ENCODE peak calls at places on chromosomes 13 and 19, in five cellular contexts. A, M, R, V and B are unnamed samples.
A peak's percentile ranks its signal among the peaks of the same experiment; 100 is the strongest.

GRCh38 chr19:57559008-57559403 is 657 bp downstream of the ZNF550 start:
- DNase-seq in R (no peak), M (no peak), V (peak; percentile 10), A (no peak), B (peak; percentile 22)

GRCh38 chr19:18160792-18161690 is 8.1 kb downstream of the PIK3R2 start:
- DNase-seq in R (peak; percentile 87), M (peak; percentile 64), V (peak; percentile 83), A (peak; percentile 81), B (peak; percentile 74)

GRCh38 chr13:110070511-110071120 is 236.3 kb downstream of the COL4A1 start:
- DNase-seq in V (no peak), R (no peak), A (no peak), M (no peak), B (no peak)

GRCh38 chr19:45419396-45419795 is 4.3 kb downstream of the ERCC1 start:
- DNase-seq in A (peak; percentile 28), R (no peak), M (no peak), V (peak; percentile 61), B (no peak)

GRCh38 chr13:31768351-31768750 is 29.0 kb downstream of the RXFP2 start:
- DNase-seq in A (no peak), M (no peak), V (no peak), R (no peak), B (no peak)

GRCh38 chr19:19782783-19783182 is 38.8 kb downstream of the ZNF506 start:
- DNase-seq in R (no peak), V (no peak), A (no peak), M (no peak), B (no peak)

GRCh38 chr19:14505488-14506239 is 9.7 kb upstream of the GIPC1 start:
- DNase-seq in M (no peak), V (peak; percentile 79), R (peak; percentile 69), A (peak; percentile 58), B (peak; percentile 61)

GRCh38 chr13:32041429-32041828 is 9.9 kb downstream of the FRY start:
- DNase-seq in V (no peak), A (no peak), M (no peak), R (no peak), B (no peak)

GRCh38 chr13:77701305-77701704 is 3.8 kb downstream of the SLAIN1 start:
- DNase-seq in V (no peak), A (no peak), M (no peak), R (no peak), B (no peak)

GRCh38 chr13:40438999-40439797 is 227.2 kb downstream of the FOXO1 start:
- DNase-seq in M (no peak), V (no peak), A (no peak), R (no peak), B (no peak)

GRCh38 chr19:612941-613340 is 20.4 kb downstream of the POLRMT start:
- DNase-seq in M (no peak), A (no peak), V (no peak), R (no peak), B (no peak)

GRCh38 chr19:30879225-30879624 is 470.0 kb downstream of the TSHZ3 start:
- DNase-seq in A (no peak), M (no peak), R (no peak), V (no peak), B (no peak)

GRCh38 chr19:48967346-48968178 is 2.5 kb downstream of the FTL start:
- DNase-seq in M (no peak), A (peak; percentile 66), R (no peak), V (peak; percentile 42), B (peak; percentile 57)

GRCh38 chr13:60352644-60353043 is 44.4 kb upstream of the TDRD3 start:
- DNase-seq in V (no peak), A (no peak), M (no peak), R (no peak), B (no peak)

GRCh38 chr13:109281823-109282239 is 504.6 kb downstream of the IRS2 start:
- DNase-seq in R (no peak), A (no peak), V (no peak), M (no peak), B (no peak)

GRCh38 chr19:39014037-39014436 is 18.3 kb downstream of the FBXO27 start:
- DNase-seq in A (no peak), V (no peak), M (no peak), R (no peak), B (no peak)

GRCh38 chr19:17385878-17386611 is 8.0 kb downstream of the CCDC194 start:
- DNase-seq in R (peak; percentile 65), M (peak; percentile 33), V (peak; percentile 68), A (peak; percentile 67), B (peak; percentile 49)

GRCh38 chr13:52356327-52356726 is 49.6 kb downstream of the THSD1 start:
- DNase-seq in A (no peak), M (no peak), R (no peak), V (no peak), B (no peak)

GRCh38 chr19:55066107-55066709 is 3.3 kb upstream of the RDH13 start:
- DNase-seq in V (no peak), A (no peak), M (no peak), R (no peak), B (no peak)

GRCh38 chr13:93558637-93559036 is 332.0 kb downstream of the GPC6 start:
- DNase-seq in V (no peak), R (no peak), M (no peak), A (no peak), B (no peak)

GRCh38 chr19:12984683-12985048 is 10.6 kb upstream of the NFIX start:
- DNase-seq in R (no peak), M (no peak), V (no peak), A (no peak), B (no peak)

DNA sequence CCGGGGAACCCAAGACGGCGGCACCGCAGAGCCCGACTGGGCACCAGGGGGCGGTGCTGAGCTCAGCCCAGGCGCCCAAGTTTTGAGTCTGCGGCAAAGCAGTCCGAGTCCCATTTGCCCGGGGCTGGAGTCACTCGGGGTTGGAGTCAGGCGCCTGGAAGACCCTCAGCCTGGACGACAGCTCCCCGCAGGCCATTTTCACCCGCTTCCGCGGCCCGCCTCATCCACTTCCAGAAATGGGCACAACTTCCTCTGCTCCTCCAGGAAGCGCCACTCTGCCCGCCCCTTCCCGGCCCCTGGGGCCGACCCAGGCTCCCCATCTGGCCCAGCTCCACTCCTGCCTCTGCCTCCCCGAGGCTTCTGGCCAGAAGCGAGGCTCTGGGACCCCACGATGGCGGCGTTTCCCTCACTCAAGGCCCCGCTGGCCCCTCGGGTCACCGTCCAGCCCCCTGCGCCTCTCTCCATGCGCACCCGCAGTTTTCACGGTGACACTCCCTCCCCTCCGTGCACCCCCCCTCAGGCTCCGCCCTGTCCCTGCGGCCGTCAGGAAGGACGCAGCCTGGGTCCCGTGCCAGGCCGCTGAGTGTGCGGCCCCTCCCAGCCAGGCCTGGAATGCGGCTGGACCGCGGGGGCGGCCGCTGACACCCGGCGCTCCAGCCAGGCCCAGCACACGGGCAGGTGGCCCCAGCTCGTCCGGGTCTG is 4.9 kb downstream of the SERTAD1 start:
- DNase-seq in R (peak; percentile 95), M (peak; percentile 87), A (peak; percentile 96), V (peak; percentile 96), B (peak; percentile 97)
- TF ChIP-seq POLR2A in R (no peak), M (peak; percentile 89), A (peak; percentile 99), V (peak; percentile 98), B (peak; percentile 97)

DNA sequence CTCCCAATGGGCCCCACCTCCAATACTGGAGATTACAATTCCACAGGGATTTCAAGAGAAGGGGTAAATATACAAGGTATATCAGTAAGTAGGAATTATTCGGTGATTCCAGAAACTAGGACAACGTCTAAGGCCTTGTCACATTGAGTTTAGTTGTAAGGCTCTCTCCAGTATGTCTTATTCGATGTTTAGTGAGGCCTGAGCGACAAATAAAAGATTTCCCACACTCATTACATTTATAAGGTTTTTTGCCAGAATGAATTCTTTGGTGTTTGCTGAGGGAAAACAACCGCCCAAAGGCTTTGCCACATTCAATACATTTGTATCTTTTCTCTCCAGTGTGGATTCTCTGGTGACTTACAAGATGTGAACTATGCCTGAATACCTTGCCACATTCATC is 19.1 kb upstream of the ZNF841 start:
- DNase-seq in R (no peak), V (no peak), M (no peak), A (no peak), B (no peak)
- H3K4me3 ChIP-seq in R (no peak overlapping the region), V (no peak overlapping the region), M (no peak overlapping the region), A (no peak overlapping the region), B (no peak overlapping the region)

GRCh38 chr19:1942078-1942933 is 1.3 kb downstream of the CSNK1G2 start:
- DNase-seq in V (peak; percentile 86), A (peak; percentile 83), M (peak; percentile 38), R (peak; percentile 75), B (peak; percentile 75)

GRCh38 chr19:1944088-1944915 is 3.3 kb downstream of the CSNK1G2 start:
- DNase-seq in R (peak; percentile 33), M (no peak), A (no peak), V (peak; percentile 39), B (no peak)

GRCh38 chr19:1943661-1944087 is 2.7 kb downstream of the CSNK1G2 start:
- DNase-seq in A (no peak), V (no peak), R (no peak), M (no peak), B (no peak)

GRCh38 chr19:1942934-1943555 is 2.1 kb downstream of the CSNK1G2 start:
- DNase-seq in M (no peak), V (no peak), A (no peak), R (no peak), B (no peak)

DNA sequence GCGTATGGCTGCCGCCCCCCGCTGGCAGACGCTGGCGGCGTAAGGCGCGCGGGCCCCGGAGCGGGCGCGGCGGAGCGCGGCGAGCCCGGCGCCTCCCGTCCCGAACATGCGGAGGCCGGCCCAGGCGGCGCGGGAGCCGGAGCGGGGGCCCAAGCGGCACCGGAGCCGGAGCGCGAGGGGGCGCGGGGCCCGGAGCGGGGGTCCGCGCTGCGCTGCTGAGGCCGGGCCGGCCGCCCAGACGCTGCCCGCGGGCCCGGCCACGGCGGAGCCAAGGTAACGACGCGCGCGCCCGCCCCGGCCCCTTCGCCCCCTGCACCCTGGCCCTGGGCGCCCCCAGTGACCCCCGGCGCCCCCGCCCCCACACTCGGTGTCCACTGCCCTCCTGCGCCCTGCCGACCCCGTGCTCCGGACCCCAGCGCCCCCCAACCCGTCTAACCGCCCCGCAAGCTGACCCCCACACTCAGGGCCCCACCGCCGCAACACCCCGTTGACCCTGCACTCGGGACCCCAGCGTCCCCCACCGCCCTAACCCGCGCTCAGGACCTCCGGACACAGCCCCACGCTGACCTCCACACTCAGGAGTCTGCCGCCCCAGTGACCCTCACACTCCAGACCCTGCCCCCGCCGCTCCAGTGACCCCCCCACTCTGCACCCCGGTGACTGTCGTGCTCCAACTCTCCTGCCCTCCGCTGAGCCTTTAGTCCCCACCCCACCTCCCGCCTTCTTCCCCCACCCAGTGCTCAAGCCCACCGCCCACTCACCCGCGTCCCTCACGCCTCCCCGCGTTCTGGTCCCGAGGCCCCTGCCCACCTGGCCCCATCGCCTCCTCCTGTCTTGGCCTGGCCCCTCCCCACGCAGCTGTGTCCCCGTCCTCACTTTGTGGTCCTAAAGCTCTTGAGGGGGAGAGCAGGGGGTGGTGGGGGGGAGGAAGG is at the start of gene CSNK1G2:
- DNase-seq in R (no peak), M (no peak), V (peak; percentile 30), A (peak; percentile 51), B (no peak)
- TF ChIP-seq POLR2A in R (no peak), M (peak; percentile 62), V (no peak), A (no peak), B (no peak)

DNA sequence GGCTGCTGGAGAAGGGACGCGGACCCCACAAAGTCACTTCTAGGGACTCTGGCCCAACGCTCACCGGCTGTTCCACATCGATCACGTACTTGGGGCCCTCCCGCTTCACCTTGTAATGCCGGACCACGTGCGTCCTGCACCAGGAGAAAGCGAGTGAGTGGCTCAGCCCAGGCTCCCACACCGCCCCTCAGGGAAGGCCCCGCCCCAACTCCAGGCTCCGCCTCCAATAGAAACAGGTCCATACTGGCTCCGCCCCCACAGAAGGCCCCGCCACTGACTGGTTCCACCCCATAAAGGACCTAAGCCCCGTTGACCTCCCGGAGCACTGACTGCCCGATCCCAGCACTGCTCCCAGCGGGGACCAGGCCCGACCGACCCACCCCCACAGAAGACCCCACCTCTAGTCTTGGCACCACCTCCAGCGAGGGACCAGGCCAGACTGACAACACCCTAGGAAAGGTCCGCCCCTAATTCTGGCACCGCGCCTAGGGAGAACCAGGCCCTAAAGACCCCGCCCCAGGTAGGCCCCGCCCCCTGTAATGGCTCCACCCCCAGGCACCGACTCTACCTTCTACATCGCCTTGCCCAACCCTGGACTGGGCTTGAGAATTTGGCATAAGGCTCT is 11.3 kb downstream of the STAP2 start:
- DNase-seq in A (peak; percentile 44), R (peak; percentile 86), M (peak; percentile 56), V (peak; percentile 83), B (peak; percentile 60)
- H3K4me3 ChIP-seq in A (no peak overlapping the region), R (peak overlapping the region; percentile 46), M (peak overlapping the region; percentile 21), V (peak overlapping the region; percentile 13), B (no peak overlapping the region)